ENCODE peak calls at places on chromosomes 16 and 17, in four cellular contexts. One of them, this sample, is unnamed.
A peak's percentile ranks its signal among the peaks of the same experiment; 100 is the strongest.

GRCh38 chr17:21549107-21549687 is 143.1 kb upstream of the KCNJ18 start:
- DNase-seq in ELF-1: no peak
- DNase-seq in stimulated activated CD8-positive, alpha-beta memory T cell treated with anti-CD3 and anti-CD28 coated beads, Interleukin-15, amount 100 ng/mL, for 48 hours: peak; percentile 29
- DNase-seq in Panc1: no peak
- DNase-seq in this sample: no peak

GRCh38 chr17:77769215-77769614 is 189.3 kb upstream of the TNRC6C start:
- DNase-seq in ELF-1: no peak
- DNase-seq in stimulated activated CD8-positive, alpha-beta memory T cell treated with anti-CD3 and anti-CD28 coated beads, Interleukin-15, amount 100 ng/mL, for 48 hours: no peak
- DNase-seq in Panc1: no peak
- DNase-seq in this sample: no peak

GRCh38 chr17:42387221-42387657 is 1.0 kb downstream of the STAT3 start:
- DNase-seq in ELF-1: no peak
- DNase-seq in stimulated activated CD8-positive, alpha-beta memory T cell treated with anti-CD3 and anti-CD28 coated beads, Interleukin-15, amount 100 ng/mL, for 48 hours: no peak
- DNase-seq in Panc1: no peak
- DNase-seq in this sample: no peak

GRCh38 chr17:44655983-44656700 is at the start of gene MEIOC:
- DNase-seq in ELF-1: peak; percentile 92
- DNase-seq in stimulated activated CD8-positive, alpha-beta memory T cell treated with anti-CD3 and anti-CD28 coated beads, Interleukin-15, amount 100 ng/mL, for 48 hours: peak; percentile 43
- DNase-seq in Panc1: no peak
- DNase-seq in this sample: peak; percentile 97

GRCh38 chr16:85259115-85259830 is 147.0 kb upstream of the CIBAR2 start:
- DNase-seq in ELF-1: no peak
- DNase-seq in stimulated activated CD8-positive, alpha-beta memory T cell treated with anti-CD3 and anti-CD28 coated beads, Interleukin-15, amount 100 ng/mL, for 48 hours: no peak
- DNase-seq in Panc1: no peak
- DNase-seq in this sample: no peak

GRCh38 chr16:14036869-14037268 is 34.2 kb upstream of the MRTFB start:
- DNase-seq in ELF-1: no peak
- DNase-seq in stimulated activated CD8-positive, alpha-beta memory T cell treated with anti-CD3 and anti-CD28 coated beads, Interleukin-15, amount 100 ng/mL, for 48 hours: no peak
- DNase-seq in Panc1: no peak
- DNase-seq in this sample: no peak

GRCh38 chr16:55255890-55256289 is 68.1 kb upstream of the IRX6 start:
- DNase-seq in ELF-1: no peak
- DNase-seq in stimulated activated CD8-positive, alpha-beta memory T cell treated with anti-CD3 and anti-CD28 coated beads, Interleukin-15, amount 100 ng/mL, for 48 hours: no peak
- DNase-seq in Panc1: no peak
- DNase-seq in this sample: no peak

GRCh38 chr17:73550561-73550960 is 93.7 kb downstream of the SDK2 start:
- DNase-seq in ELF-1: no peak
- DNase-seq in stimulated activated CD8-positive, alpha-beta memory T cell treated with anti-CD3 and anti-CD28 coated beads, Interleukin-15, amount 100 ng/mL, for 48 hours: no peak
- DNase-seq in Panc1: no peak
- DNase-seq in this sample: peak; percentile 73

GRCh38 chr16:16127469-16128116 is 95.7 kb downstream of the ABCC6 start:
- DNase-seq in ELF-1: peak; percentile 86
- DNase-seq in stimulated activated CD8-positive, alpha-beta memory T cell treated with anti-CD3 and anti-CD28 coated beads, Interleukin-15, amount 100 ng/mL, for 48 hours: peak; percentile 38
- DNase-seq in Panc1: peak; percentile 62
- DNase-seq in this sample: peak; percentile 94

GRCh38 chr17:45255358-45255757 is 6.5 kb downstream of the SPATA32 start:
- DNase-seq in ELF-1: no peak
- DNase-seq in stimulated activated CD8-positive, alpha-beta memory T cell treated with anti-CD3 and anti-CD28 coated beads, Interleukin-15, amount 100 ng/mL, for 48 hours: no peak
- DNase-seq in Panc1: no peak
- DNase-seq in this sample: no peak

GRCh38 chr17:29273924-29274323 is 20.0 kb downstream of the NUFIP2 start:
- DNase-seq in ELF-1: no peak
- DNase-seq in stimulated activated CD8-positive, alpha-beta memory T cell treated with anti-CD3 and anti-CD28 coated beads, Interleukin-15, amount 100 ng/mL, for 48 hours: no peak
- DNase-seq in Panc1: no peak
- DNase-seq in this sample: no peak

GRCh38 chr17:81325057-81325973 is 30.2 kb upstream of the SLC38A10 start:
- DNase-seq in ELF-1: no peak
- DNase-seq in stimulated activated CD8-positive, alpha-beta memory T cell treated with anti-CD3 and anti-CD28 coated beads, Interleukin-15, amount 100 ng/mL, for 48 hours: no peak
- DNase-seq in Panc1: no peak
- DNase-seq in this sample: no peak

GRCh38 chr16:72958522-72959076 is 89.3 kb downstream of the ZFHX3 start:
- DNase-seq in ELF-1: no peak
- DNase-seq in stimulated activated CD8-positive, alpha-beta memory T cell treated with anti-CD3 and anti-CD28 coated beads, Interleukin-15, amount 100 ng/mL, for 48 hours: no peak
- DNase-seq in Panc1: no peak
- DNase-seq in this sample: no peak

GRCh38 chr17:15954222-15954621 is 9.3 kb downstream of the ADORA2B start:
- DNase-seq in ELF-1: no peak
- DNase-seq in stimulated activated CD8-positive, alpha-beta memory T cell treated with anti-CD3 and anti-CD28 coated beads, Interleukin-15, amount 100 ng/mL, for 48 hours: no peak
- DNase-seq in Panc1: peak; percentile 98
- DNase-seq in this sample: no peak

GRCh38 chr17:8418471-8418870 is 17.2 kb upstream of the NDEL1 start:
- DNase-seq in ELF-1: no peak
- DNase-seq in stimulated activated CD8-positive, alpha-beta memory T cell treated with anti-CD3 and anti-CD28 coated beads, Interleukin-15, amount 100 ng/mL, for 48 hours: no peak
- DNase-seq in Panc1: no peak
- DNase-seq in this sample: no peak

GRCh38 chr16:82761858-82762257 is 135.1 kb downstream of the CDH13 start:
- DNase-seq in ELF-1: no peak
- DNase-seq in stimulated activated CD8-positive, alpha-beta memory T cell treated with anti-CD3 and anti-CD28 coated beads, Interleukin-15, amount 100 ng/mL, for 48 hours: no peak
- DNase-seq in Panc1: no peak
- DNase-seq in this sample: no peak

GRCh38 chr17:1495265-1495664 is 2.8 kb upstream of the MYO1C start:
- DNase-seq in ELF-1: no peak
- DNase-seq in stimulated activated CD8-positive, alpha-beta memory T cell treated with anti-CD3 and anti-CD28 coated beads, Interleukin-15, amount 100 ng/mL, for 48 hours: no peak
- DNase-seq in Panc1: no peak
- DNase-seq in this sample: no peak

GRCh38 chr17:74725111-74725510 is 11.9 kb upstream of the RAB37 start:
- DNase-seq in ELF-1: no peak
- DNase-seq in stimulated activated CD8-positive, alpha-beta memory T cell treated with anti-CD3 and anti-CD28 coated beads, Interleukin-15, amount 100 ng/mL, for 48 hours: no peak
- DNase-seq in Panc1: no peak
- DNase-seq in this sample: no peak

GRCh38 chr17:21001111-21001812 is 41.5 kb downstream of the USP22 start:
- DNase-seq in ELF-1: no peak
- DNase-seq in stimulated activated CD8-positive, alpha-beta memory T cell treated with anti-CD3 and anti-CD28 coated beads, Interleukin-15, amount 100 ng/mL, for 48 hours: no peak
- DNase-seq in Panc1: no peak
- DNase-seq in this sample: no peak

This sample was measured in endodermal cell.